ENCODE peak calls at places on chromosomes 16 and 17, in four cellular contexts. O is K562, S is HepG2, H is H1. G is an unnamed sample.

GRCh38 chr16:88983771-88984687 is 7.0 kb upstream of the CBFA2T3 start:
- DNase-seq in S (no peak), H (no peak), O (no peak), G (no peak)

GRCh38 chr16:88616320-88616719 is 22.1 kb upstream of the IL17C start:
- DNase-seq in H (no peak), S (no peak), O (no peak), G (no peak)

GRCh38 chr17:57948555-57949420 is 6.4 kb downstream of the CUEDC1 start:
- DNase-seq in H (no peak), S (no peak), O (peak; percentile 37), G (no peak)

GRCh38 chr17:39548494-39548893 is 59.2 kb downstream of the NEUROD2 start:
- DNase-seq in O (no peak), H (no peak), S (no peak), G (no peak)

GRCh38 chr16:8812162-8812843 is 14.7 kb downstream of the PMM2 start:
- DNase-seq in O (no peak), H (no peak), S (no peak), G (no peak)

GRCh38 chr17:72346306-72346705 is 225.5 kb downstream of the SOX9 start:
- DNase-seq in H (no peak), S (peak; percentile 72), O (no peak), G (no peak)

GRCh38 chr17:21041753-21042433 is 918 bp downstream of the USP22 start:
- DNase-seq in S (peak; percentile 71), H (peak; percentile 58), O (peak; percentile 87), G (no peak)

GRCh38 chr17:78769200-78769773 is 12.8 kb downstream of the CYTH1 start:
- DNase-seq in O (no peak), H (no peak), S (no peak), G (no peak)

GRCh38 chr16:54577566-54578180 is 291.1 kb upstream of the IRX3 start:
- DNase-seq in S (no peak), H (no peak), O (no peak), G (no peak)

GRCh38 chr16:56941092-56941491 is 9.2 kb downstream of the HERPUD1 start:
- DNase-seq in O (no peak), S (no peak), H (no peak), G (no peak)

GRCh38 chr16:6377956-6378355 is 954.7 kb upstream of the RBFOX1 start:
- DNase-seq in S (no peak), O (no peak), H (no peak), G (no peak)

GRCh38 chr17:28726396-28726911 is 421 bp upstream of the TLCD1 start:
- DNase-seq in H (no peak), O (peak; percentile 87), S (peak; percentile 48), G (no peak)

GRCh38 chr17:61408151-61409041 is 8.8 kb downstream of the TBX2 start:
- DNase-seq in O (no peak), S (no peak), H (no peak), G (no peak)

GRCh38 chr17:42692489-42692888 is 10.2 kb downstream of the CNTNAP1 start:
- DNase-seq in H (no peak), O (no peak), S (no peak), G (no peak)

GRCh38 chr16:28039493-28039892 is 24.0 kb downstream of the GSG1L start:
- DNase-seq in O (no peak), H (no peak), S (no peak), G (no peak)

GRCh38 chr16:81263470-81264200 is 25.1 kb downstream of the BCO1 start:
- DNase-seq in S (no peak), H (no peak), O (no peak), G (no peak)

GRCh38 chr16:12436201-12436657 is 367.5 kb downstream of the CPPED1 start:
- DNase-seq in H (peak; percentile 19), O (no peak), S (no peak), G (no peak)

GRCh38 chr17:15038656-15039055 is 226.5 kb downstream of the PMP22 start:
- DNase-seq in S (no peak), H (no peak), O (no peak), G (no peak)

GRCh38 chr16:50679266-50679665 is 1.8 kb downstream of the SNX20 start:
- DNase-seq in H (no peak), O (no peak), S (no peak), G (no peak)

GRCh38 chr17:39165844-39166349 is at the start of gene ARL5C:
- DNase-seq in S (no peak), O (no peak), H (no peak), G (no peak)

GRCh38 chr16:14013571-14014283 is 57.4 kb upstream of the MRTFB start:
- DNase-seq in O (no peak), S (peak; percentile 77), H (no peak), G (no peak)

GRCh38 chr17:12691173-12691572 is 25.5 kb downstream of the MYOCD start:
- DNase-seq in H (no peak), S (no peak), O (no peak), G (no peak)

GRCh38 chr17:64134216-64134970 is 4.4 kb upstream of the ERN1 start:
- DNase-seq in O (no peak), S (peak; percentile 68), H (no peak), G (no peak)

GRCh38 chr16:10625595-10626357 is 45.4 kb upstream of the EMP2 start:
- DNase-seq in S (peak; percentile 67), H (no peak), O (peak; percentile 23), G (no peak)

GRCh38 chr17:80678621-80679020 is 134.0 kb downstream of the RPTOR start:
- DNase-seq in S (no peak), O (peak; percentile 40), H (no peak), G (no peak)

GRCh38 chr16:24988593-24989338 is 26.4 kb downstream of the ARHGAP17 start:
- DNase-seq in H (no peak), O (peak; percentile 34), S (peak; percentile 75), G (no peak)

GRCh38 chr16:17058471-17058870 is 412.3 kb downstream of the XYLT1 start:
- DNase-seq in S (no peak), H (no peak), O (no peak), G (no peak)

GRCh38 chr16:52435573-52435972 is 111.4 kb downstream of the TOX3 start:
- DNase-seq in H (no peak), S (no peak), O (no peak), G (no peak)

GRCh38 chr16:57373117-57373947 is 1.0 kb downstream of the CX3CL1 start:
- DNase-seq in S (peak; percentile 43), H (no peak), O (no peak), G (no peak)

GRCh38 chr16:17318200-17318599 is 152.6 kb downstream of the XYLT1 start:
- DNase-seq in S (no peak), H (no peak), O (no peak), G (no peak)

GRCh38 chr16:13335894-13336293 is 434.5 kb downstream of the SHISA9 start:
- DNase-seq in S (no peak), O (no peak), H (no peak), G (no peak)

GRCh38 chr17:79008666-79009387 is 737 bp downstream of the CANT1 start:
- DNase-seq in O (no peak), S (no peak), H (no peak), G (no peak)

GRCh38 chr16:47234-47633 is 6.2 kb downstream of the POLR3K start:
- DNase-seq in S (no peak), O (no peak), H (no peak), G (no peak)

GRCh38 chr17:17151962-17152361 is 54.2 kb downstream of the PLD6 start:
- DNase-seq in O (no peak), H (no peak), S (no peak), G (no peak)

GRCh38 chr17:41904242-41904841 is 14.4 kb downstream of the ACLY start:
- DNase-seq in S (no peak), H (no peak), O (no peak), G (no peak)

GRCh38 chr16:12896562-12896961 is 4.8 kb upstream of the SHISA9 start:
- DNase-seq in H (no peak), S (peak; percentile 74), O (peak; percentile 53), G (no peak)

GRCh38 chr16:57592591-57593003 is 35.8 kb upstream of the ADGRG1 start:
- DNase-seq in S (no peak), O (no peak), H (no peak), G (no peak)

DNA sequence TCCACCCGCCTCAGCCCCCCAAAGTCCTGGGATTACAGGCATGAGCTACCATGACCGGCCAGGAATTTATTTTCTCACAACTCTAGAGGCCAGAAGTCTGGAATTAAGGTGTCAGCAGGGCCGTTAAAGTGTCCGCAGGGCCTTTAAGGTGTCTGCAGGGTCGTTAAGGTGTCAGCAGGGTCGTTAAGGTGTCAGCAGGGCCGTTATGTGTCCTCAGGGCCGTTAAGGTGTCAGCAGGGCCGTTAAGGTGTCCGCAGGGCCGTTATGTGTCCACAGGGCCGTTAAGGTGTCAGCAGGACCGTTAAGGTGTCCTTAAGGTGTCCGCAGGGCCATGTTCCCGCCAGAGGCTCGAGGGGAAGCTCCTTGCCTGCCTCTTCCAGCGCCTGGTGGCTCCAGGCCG is 125.2 kb downstream of the RAP1GAP2 start:
- DNase-seq in S (no peak), O (no peak), H (no peak), G (no peak)
- TF ChIP-seq HDAC6 in S (no peak), O (no peak), H (no peak), G (no peak)

GRCh38 chr17:75404223-75404738 is 1.2 kb downstream of the GRB2 start:
- DNase-seq in O (peak; percentile 84), H (no peak), S (peak; percentile 83), G (no peak)

GRCh38 chr17:75406222-75406615 is 741 bp upstream of the GRB2 start:
- DNase-seq in H (no peak), S (no peak), O (peak; percentile 24), G (no peak)

GRCh38 chr17:75404739-75405364 is 626 bp downstream of the GRB2 start:
- DNase-seq in O (peak; percentile 72), S (no peak), H (no peak), G (no peak)

GRCh38 chr17:75407655-75408352 is 2.3 kb upstream of the GRB2 start:
- DNase-seq in O (no peak), S (no peak), H (no peak), G (no peak)

DNA sequence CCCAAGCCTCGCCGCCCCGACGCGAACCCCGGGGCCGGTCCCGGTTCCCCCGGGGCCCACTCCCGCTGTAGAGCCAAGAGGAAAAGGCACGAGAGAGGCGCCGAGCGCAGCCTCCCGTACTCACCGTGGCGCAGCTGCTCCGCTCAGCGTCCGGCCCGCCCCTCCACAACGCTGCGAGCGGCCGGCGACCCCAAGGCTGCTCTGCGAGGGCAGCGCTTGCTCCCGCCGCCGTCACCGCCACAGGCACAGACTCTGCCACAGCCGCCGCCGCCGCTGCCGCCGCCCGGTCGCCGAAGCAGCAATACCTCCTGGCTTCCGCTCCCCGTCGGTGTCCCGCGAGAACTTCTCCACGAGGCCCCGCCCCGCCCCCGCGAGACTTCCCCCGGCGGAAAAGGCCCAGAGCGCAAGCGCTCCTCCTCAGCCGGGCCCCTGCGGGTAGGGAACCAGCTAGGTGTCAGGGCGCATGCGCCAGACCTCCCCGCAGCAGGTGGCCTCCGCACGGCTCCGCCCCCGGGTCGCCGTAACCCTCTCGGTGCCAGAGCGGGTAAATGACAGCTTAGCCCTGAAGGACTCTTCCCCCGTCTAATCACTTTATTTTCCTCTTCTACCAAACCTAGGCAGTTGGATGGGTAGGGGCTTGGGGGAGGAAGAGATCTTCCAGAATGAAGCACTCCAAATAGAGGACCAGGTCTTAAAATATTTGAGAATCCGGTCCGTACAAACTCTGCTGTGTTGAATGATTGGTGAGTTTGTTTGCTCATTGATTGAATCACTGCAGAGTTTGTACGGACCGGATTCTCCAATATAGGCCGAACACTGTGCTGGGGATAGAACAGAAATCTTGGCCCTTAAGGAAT is at the start of gene GRB2:
- DNase-seq in O (peak; percentile 98), H (peak; percentile 84), S (peak; percentile 96), G (peak; percentile 83)
- TF ChIP-seq POLR2A in O (peak; percentile 90), H (peak; percentile 73), S (peak; percentile 94), G (peak; percentile 98)

GRCh38 chr17:50482110-50482509 is 3.5 kb downstream of the RSAD1 start:
- DNase-seq in H (no peak), O (no peak), S (no peak), G (no peak)
- TF ChIP-seq HDAC6 in H (no peak), O (no peak), S (no peak), G (no peak)

GRCh38 chr17:76736349-76737081 is 616 bp downstream of the SRSF2 start:
- DNase-seq in H (no peak), O (peak; percentile 86), S (peak; percentile 46), G (no peak)
- TF ChIP-seq POLR2A in H (no peak), O (no peak), S (peak; percentile 54), G (peak; percentile 20)

G was measured in GM12878.